ENCODE peak calls at places on chromosome X, in four cellular contexts. Q, H, C and K are unnamed samples.

GRCh38 chrX:44914532-44915198 is 41.7 kb downstream of the KDM6A start:
- DNase-seq in Q (no peak), H (peak; percentile 24), C (no peak), K (no peak)

GRCh38 chrX:107429090-107429489 is 20.4 kb upstream of the FRMPD3 start:
- DNase-seq in Q (no peak), H (peak; percentile 35), C (no peak), K (no peak)

GRCh38 chrX:30910124-30910860 is 21.2 kb upstream of the TAB3 start:
- DNase-seq in Q (no peak), H (no peak), C (no peak), K (no peak)

GRCh38 chrX:51215266-51215665 is 117.4 kb upstream of the NUDT10 start:
- DNase-seq in Q (no peak), H (no peak), C (no peak), K (no peak)

GRCh38 chrX:13506574-13506973 is 62.8 kb upstream of the EGFL6 start:
- DNase-seq in Q (peak; percentile 63), H (peak; percentile 38), C (no peak), K (no peak)

GRCh38 chrX:119640621-119641020 is 34.4 kb upstream of the NKRF start:
- DNase-seq in Q (no peak), H (no peak), C (no peak), K (no peak)

GRCh38 chrX:40006025-40007017 is 91.4 kb downstream of the BCOR start:
- DNase-seq in Q (peak; percentile 58), H (no peak), C (no peak), K (no peak)

GRCh38 chrX:78574306-78574705 is 84.8 kb downstream of the RTL3 start:
- DNase-seq in Q (no peak), H (no peak), C (no peak), K (no peak)

GRCh38 chrX:31555506-31555905 is 483.7 kb upstream of the FTHL17 start:
- DNase-seq in Q (no peak), H (no peak), C (no peak), K (no peak)

GRCh38 chrX:69065451-69065850 is 99.8 kb downstream of the PJA1 start:
- DNase-seq in Q (no peak), H (peak; percentile 69), C (no peak), K (no peak)

GRCh38 chrX:57817302-57817701 is 93.0 kb downstream of the ZXDA start:
- DNase-seq in Q (no peak), H (no peak), C (no peak), K (no peak)

GRCh38 chrX:120464409-120464808 is 4.7 kb downstream of the LAMP2 start:
- DNase-seq in Q (no peak), H (no peak), C (no peak), K (no peak)

GRCh38 chrX:619812-620493 is 10.6 kb upstream of the SHOX start:
- DNase-seq in Q (no peak), H (no peak), C (no peak), K (no peak)

GRCh38 chrX:154136627-154137161 is 7.3 kb upstream of the OPN1LW start:
- DNase-seq in Q (peak; percentile 78), H (peak; percentile 33), C (no peak), K (no peak)

GRCh38 chrX:71640002-71640401 is 21.7 kb upstream of the CXCR3 start:
- DNase-seq in Q (no peak), H (no peak), C (no peak), K (no peak)

GRCh38 chrX:133549319-133549933 is 134.1 kb upstream of the GPC4 start:
- DNase-seq in Q (no peak), H (no peak), C (no peak), K (no peak)

GRCh38 chrX:27598312-27598711 is 8.2 kb downstream of the DCAF8L2 start:
- DNase-seq in Q (no peak), H (no peak), C (no peak), K (no peak)

GRCh38 chrX:112967341-112967740 is 126.7 kb upstream of the AMOT start:
- DNase-seq in Q (no peak), H (peak; percentile 75), C (no peak), K (no peak)

GRCh38 chrX:122586831-122587230 is 597.2 kb upstream of the GRIA3 start:
- DNase-seq in Q (no peak), H (peak; percentile 1), C (no peak), K (no peak)

GRCh38 chrX:65697173-65697572 is 29.7 kb downstream of the MSN start:
- DNase-seq in Q (no peak), H (no peak), C (no peak), K (no peak)

GRCh38 chrX:118566359-118566758 is 70.7 kb downstream of the DOCK11 start:
- DNase-seq in Q (no peak), H (no peak), C (no peak), K (no peak)

GRCh38 chrX:104253567-104254441 is 929 bp downstream of the ESX1 start:
- DNase-seq in Q (no peak), H (no peak), C (no peak), K (no peak)

GRCh38 chrX:39721570-39722279 is 376.0 kb downstream of the BCOR start:
- DNase-seq in Q (no peak), H (no peak), C (no peak), K (no peak)

GRCh38 chrX:34886011-34886410 is 56.6 kb upstream of the FAM47B start:
- DNase-seq in Q (no peak), H (no peak), C (no peak), K (no peak)

GRCh38 chrX:129959493-129959832 is 23.0 kb upstream of the BCORL1 start:
- DNase-seq in Q (no peak), H (peak; percentile 53), C (no peak), K (no peak)